ENCODE peak calls at places on chromosomes 7 and 10, in ten cellular contexts. P is uterus, F is IMR-90, C is ovary, L is K562, Z is right lobe of liver, N is prostate gland, S is HepG2, X is spleen, R is adrenal gland. D is an unnamed sample.

GRCh38 chr7:39720586-39720985 is 97.2 kb downstream of the RALA start:
- DNase-seq in P (no peak), F (no peak), C (no peak), L (peak; percentile 63), Z (no peak), N (peak; percentile 78), S (peak; percentile 20), X (no peak), R (no peak), D (no peak)

GRCh38 chr7:112080441-112080840 is 125.8 kb downstream of the DOCK4 start:
- DNase-seq in P (no peak), F (peak; percentile 96), C (no peak), L (no peak), Z (no peak), N (no peak), S (peak; percentile 47), X (no peak), R (peak; percentile 62), D (peak; percentile 9)

GRCh38 chr7:46515844-46516590 is 594.9 kb upstream of the IGFBP3 start:
- DNase-seq in P (no peak), F (no peak), C (no peak), L (no peak), Z (no peak), N (no peak), S (no peak), X (no peak), R (no peak), D (no peak)

GRCh38 chr7:23067271-23067670 is 38.3 kb upstream of the KLHL7 start:
- DNase-seq in P (no peak), F (peak; percentile 62), C (no peak), L (no peak), Z (no peak), N (no peak), S (no peak), X (no peak), R (no peak), D (no peak)

GRCh38 chr7:140475747-140476333 is 3.5 kb downstream of the MKRN1 start:
- DNase-seq in P (peak; percentile 40), F (peak; percentile 41), C (no peak), L (peak; percentile 77), Z (no peak), N (peak; percentile 51), S (peak; percentile 46), X (no peak), R (peak; percentile 60), D (no peak)

GRCh38 chr7:149050941-149051340 is 22.6 kb upstream of the PDIA4 start:
- DNase-seq in P (no peak), F (peak; percentile 42), C (no peak), L (no peak), Z (no peak), N (no peak), S (no peak), X (no peak), R (no peak), D (no peak)

GRCh38 chr10:63007112-63007511 is 126.0 kb upstream of the NRBF2 start:
- DNase-seq in P (no peak), F (no peak), C (no peak), L (no peak), Z (no peak), N (no peak), S (no peak), X (no peak), R (no peak), D (no peak)

GRCh38 chr10:64574371-64574770 is 1053.2 kb downstream of the REEP3 start:
- DNase-seq in P (no peak), F (no peak), C (no peak), L (peak; percentile 19), Z (no peak), N (no peak), S (no peak), X (no peak), R (peak; percentile 54), D (no peak)

DNA sequence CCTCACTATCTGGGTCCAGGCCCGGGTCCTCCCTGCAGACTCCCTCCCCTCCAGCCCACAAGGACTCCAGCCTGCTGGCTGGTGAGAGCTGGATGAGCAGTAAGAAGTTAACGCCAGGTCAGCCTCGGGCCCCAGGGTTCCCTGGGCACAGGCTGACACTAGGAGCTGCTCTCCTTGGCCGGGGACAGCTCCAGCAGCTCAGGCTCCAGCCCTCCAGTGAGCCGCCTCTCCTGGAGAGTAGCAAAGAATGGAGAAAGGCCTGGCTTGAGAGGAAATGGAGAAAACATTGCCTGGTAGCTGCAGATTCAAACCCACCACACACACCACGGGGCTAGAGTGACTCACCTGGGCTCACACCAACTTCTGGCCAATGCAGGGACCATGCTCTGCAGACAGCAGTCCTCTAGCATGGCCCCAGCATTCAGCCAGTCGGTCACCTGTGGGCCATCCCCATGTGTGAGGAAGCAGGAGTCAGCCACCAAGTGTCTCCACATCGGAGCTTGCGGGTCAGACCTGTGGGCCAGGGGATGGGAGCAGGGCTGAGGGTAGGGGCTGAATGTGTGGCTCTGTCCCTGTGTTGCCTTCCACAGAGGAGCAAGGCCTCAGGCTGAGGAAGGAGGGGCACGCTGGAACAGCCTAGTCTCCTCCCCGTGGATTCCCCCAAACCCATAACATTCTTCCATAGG is 6.5 kb downstream of the SAP25 start:
- DNase-seq in P (peak; percentile 22), F (no peak), C (no peak), L (no peak), Z (no peak), N (no peak), S (no peak), X (peak; percentile 56), R (no peak), D (no peak)
- TF ChIP-seq POLR2A in P (no peak), F (no peak), C (no peak), L (peak; percentile 11), Z (no peak), N (no peak), S (no peak), X (no peak), R (peak; percentile 15), D (no peak)

GRCh38 chr10:6056411-6057135 is 5.6 kb downstream of the IL2RA start:
- DNase-seq in P (peak; percentile 6), F (no peak), C (no peak), L (no peak), Z (peak; percentile 15), N (no peak), S (no peak), X (no peak), R (peak; percentile 17), D (no peak)
- H3K4me1 ChIP-seq in P (no peaks in the 10 kb centered on the region), F (no peaks in the 10 kb centered on the region), C (no peaks in the 10 kb centered on the region), L (peaks cover 12% of the 10 kb centered on the region), Z (peaks cover 16% of the 10 kb centered on the region), N (no peaks in the 10 kb centered on the region), S (peaks cover 17% of the 10 kb centered on the region), X (peaks cover 53% of the 10 kb centered on the region), R (peaks cover 5% of the 10 kb centered on the region), D (peaks cover 6% of the 10 kb centered on the region)

GRCh38 chr7:152463714-152464311 is 28.0 kb upstream of the KMT2C start:
- DNase-seq in P (peak; percentile 100), F (peak; percentile 98), C (peak; percentile 100), L (peak; percentile 100), Z (peak; percentile 100), N (peak; percentile 100), S (peak; percentile 96), X (peak; percentile 100), R (peak; percentile 100), D (peak; percentile 100)

GRCh38 chr7:152465118-152465387 is 29.2 kb upstream of the KMT2C start:
- DNase-seq in P (no peak), F (no peak), C (no peak), L (no peak), Z (no peak), N (no peak), S (no peak), X (no peak), R (no peak), D (no peak)

GRCh38 chr7:152464312-152465117 is 28.7 kb upstream of the KMT2C start:
- DNase-seq in P (peak; percentile 74), F (peak; percentile 72), C (peak; percentile 85), L (peak; percentile 88), Z (peak; percentile 81), N (peak; percentile 50), S (peak; percentile 37), X (peak; percentile 96), R (peak; percentile 82), D (peak; percentile 49)

GRCh38 chr7:152459724-152460251 is 24.0 kb upstream of the KMT2C start:
- DNase-seq in P (no peak), F (peak; percentile 40), C (peak; percentile 58), L (peak; percentile 47), Z (peak; percentile 47), N (no peak), S (no peak), X (no peak), R (peak; percentile 76), D (no peak)

DNA sequence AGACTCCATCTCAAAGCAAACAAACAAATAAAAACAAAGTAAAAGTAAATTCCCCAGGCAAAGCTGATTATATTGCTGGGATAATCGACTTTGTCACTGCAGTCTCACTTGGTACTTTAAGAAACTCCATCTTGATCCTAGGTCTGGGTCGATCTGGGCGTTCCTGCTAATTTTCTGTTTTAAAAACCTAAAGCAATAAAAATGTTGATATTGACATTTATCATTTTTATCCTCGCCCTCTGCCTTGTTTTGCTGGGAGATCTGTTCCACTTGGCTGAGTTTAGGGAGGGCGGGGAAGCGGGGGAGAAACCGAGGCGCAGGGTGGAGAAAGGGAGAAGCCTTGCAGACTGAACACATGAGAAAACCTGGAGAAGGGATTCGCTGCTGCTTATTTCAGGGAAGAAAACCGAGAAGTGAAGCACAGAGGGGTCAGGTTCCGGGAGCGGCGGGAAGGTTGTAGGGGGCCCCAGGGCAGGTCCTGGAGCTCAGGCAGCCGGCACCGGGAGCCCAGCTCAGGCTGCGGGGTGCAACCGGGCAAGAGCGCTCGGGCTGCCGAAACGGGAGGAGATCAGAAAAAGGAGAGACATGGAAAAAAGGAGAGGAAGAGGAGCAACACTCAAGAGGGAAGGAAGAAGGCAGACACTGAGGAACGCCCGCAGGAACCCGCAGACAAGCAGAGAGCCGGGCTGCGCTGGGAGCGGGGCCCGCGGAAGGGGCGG is 27.4 kb upstream of the KMT2C start:
- DNase-seq in P (peak; percentile 66), F (peak; percentile 55), C (no peak), L (peak; percentile 65), Z (no peak), N (no peak), S (no peak), X (no peak), R (peak; percentile 75), D (no peak)
- TF ChIP-seq POLR2A in P (peak; percentile 49), F (no peak), C (peak; percentile 45), L (peak; percentile 94), Z (peak; percentile 64), N (peak; percentile 66), S (peak; percentile 69), X (peak; percentile 53), R (peak; percentile 84), D (peak; percentile 18)

GRCh38 chr10:97406064-97406463 is 4.9 kb upstream of the RRP12 start:
- DNase-seq in P (no peak), F (no peak), C (no peak), L (peak; percentile 43), Z (no peak), N (no peak), S (no peak), X (peak; percentile 84), R (no peak), D (no peak)

GRCh38 chr10:97401455-97401919 is 347 bp upstream of the RRP12 start:
- DNase-seq in P (no peak), F (no peak), C (no peak), L (no peak), Z (no peak), N (no peak), S (no peak), X (peak; percentile 76), R (no peak), D (no peak)

GRCh38 chr10:97407211-97407951 is 6.2 kb upstream of the RRP12 start:
- DNase-seq in P (peak; percentile 63), F (peak; percentile 78), C (no peak), L (peak; percentile 85), Z (no peak), N (peak; percentile 61), S (peak; percentile 89), X (peak; percentile 85), R (peak; percentile 83), D (no peak)

GRCh38 chr10:97400665-97401454 is at the start of gene RRP12:
- DNase-seq in P (peak; percentile 93), F (peak; percentile 98), C (peak; percentile 82), L (peak; percentile 96), Z (peak; percentile 94), N (peak; percentile 90), S (peak; percentile 99), X (peak; percentile 91), R (peak; percentile 97), D (peak; percentile 87)

DNA sequence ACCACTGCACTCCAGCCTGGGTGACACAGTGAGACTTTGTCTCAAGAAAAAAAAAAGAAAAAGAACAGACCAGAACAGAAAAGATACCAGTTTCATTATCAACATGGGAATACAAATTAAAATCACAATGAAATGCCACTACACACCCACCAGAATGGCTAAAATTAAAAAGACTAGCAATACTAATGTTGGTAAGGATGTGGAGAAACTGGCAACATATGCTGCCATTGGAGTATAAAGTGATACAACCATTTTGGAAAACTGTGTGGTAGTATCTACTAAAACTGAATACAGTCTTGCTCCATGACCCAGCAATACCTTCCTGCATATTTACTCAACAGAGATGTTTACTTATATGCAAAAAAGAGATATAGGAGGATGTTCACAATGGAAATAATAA is 2.9 kb upstream of the RRP12 start:
- DNase-seq in P (no peak), F (no peak), C (no peak), L (no peak), Z (no peak), N (no peak), S (no peak), X (no peak), R (no peak), D (no peak)
- H3K4me1 ChIP-seq in P (no peaks in the 10 kb centered on the region), F (peaks cover 3% of the 10 kb centered on the region), C (peaks cover 4% of the 10 kb centered on the region), L (peaks cover 13% of the 10 kb centered on the region), Z (peaks cover 8% of the 10 kb centered on the region), N (peaks cover 2% of the 10 kb centered on the region), S (peaks cover 30% of the 10 kb centered on the region), X (peaks cover 13% of the 10 kb centered on the region), R (peaks cover 9% of the 10 kb centered on the region), D (peaks cover 24% of the 10 kb centered on the region)

D was measured in gastrocnemius medialis.